ENCODE peak calls at places on chromosome X, in four cellular contexts. Z is COLO829; U is stimulated activated CD8-positive, alpha-beta memory T cell treated with anti-CD3 and anti-CD28 coated beads, Interleukin-12 subunit alpha, Interleukin-12 subunit beta, amount 100 ng/mL, for 1 hour; X is HCEC 1CT. F is an unnamed sample.

GRCh38 chrX:45714864-45715263 is 514.2 kb upstream of the DIPK2B start:
- DNase-seq in Z (peak; percentile 40), U (no peak), X (peak; percentile 67), F (peak; percentile 26)

GRCh38 chrX:154815274-154815818 is 10.1 kb upstream of the MPP1 start:
- DNase-seq in Z (no peak), U (no peak), X (no peak), F (no peak)

GRCh38 chrX:101906136-101906796 is 25.6 kb downstream of the ZMAT1 start:
- DNase-seq in Z (no peak), U (no peak), X (no peak), F (no peak)

GRCh38 chrX:133418588-133418987 is 3.3 kb upstream of the GPC4 start:
- DNase-seq in Z (no peak), U (no peak), X (no peak), F (no peak)

GRCh38 chrX:16547644-16548043 is 102.3 kb upstream of the S100G start:
- DNase-seq in Z (no peak), U (no peak), X (no peak), F (peak; percentile 42)

GRCh38 chrX:31186693-31187338 is 115.0 kb upstream of the FTHL17 start:
- DNase-seq in Z (no peak), U (no peak), X (no peak), F (no peak)

GRCh38 chrX:23822397-23822796 is 39.4 kb downstream of the SAT1 start:
- DNase-seq in Z (peak; percentile 41), U (no peak), X (no peak), F (peak; percentile 97)

GRCh38 chrX:45900751-45901150 is 644.5 kb downstream of the ZNF674 start:
- DNase-seq in Z (no peak), U (no peak), X (peak; percentile 12), F (no peak)

GRCh38 chrX:132037479-132037993 is 14.4 kb downstream of the STK26 start:
- DNase-seq in Z (no peak), U (no peak), X (no peak), F (no peak)

GRCh38 chrX:120271218-120271617 is 20.6 kb downstream of the ZBTB33 start:
- DNase-seq in Z (no peak), U (no peak), X (no peak), F (no peak)

GRCh38 chrX:140507223-140507981 is 2.5 kb upstream of the SOX3 start:
- DNase-seq in Z (no peak), U (no peak), X (no peak), F (no peak)

GRCh38 chrX:21657318-21658151 is 595 bp downstream of the KLHL34 start:
- DNase-seq in Z (no peak), U (no peak), X (no peak), F (no peak)

GRCh38 chrX:134782796-134783195 is 124.5 kb upstream of the PLAC1 start:
- DNase-seq in Z (no peak), U (no peak), X (peak; percentile 25), F (peak; percentile 53)

GRCh38 chrX:9341305-9342201 is 123.3 kb upstream of the TBL1X start:
- DNase-seq in Z (peak; percentile 43), U (no peak), X (peak; percentile 52), F (peak; percentile 28)

GRCh38 chrX:123424546-123424945 is 240.5 kb downstream of the GRIA3 start:
- DNase-seq in Z (no peak), U (no peak), X (peak; percentile 26), F (no peak)

GRCh38 chrX:132426695-132427281 is 62.0 kb downstream of the MBNL3 start:
- DNase-seq in Z (peak; percentile 46), U (no peak), X (peak; percentile 77), F (peak; percentile 52)

GRCh38 chrX:85517994-85518718 is 138.7 kb upstream of the POF1B start:
- DNase-seq in Z (no peak), U (no peak), X (no peak), F (no peak)

GRCh38 chrX:39591099-39591498 is 506.7 kb downstream of the BCOR start:
- DNase-seq in Z (no peak), U (no peak), X (no peak), F (no peak)